ENCODE peak calls at places on chromosomes 3 and 15, in six cellular contexts. A, R, T, G, H and C are unnamed samples.
A peak's percentile ranks its signal among the peaks of the same experiment; 100 is the strongest.

GRCh38 chr15:88835119-88835518 is 31.9 kb downstream of the ACAN start:
- DNase-seq in A (peak; percentile 31), T (no peak), H (no peak), G (no peak), R (no peak), C (no peak)

GRCh38 chr3:104437131-104437750 is 929.5 kb upstream of the ALCAM start:
- DNase-seq in H (no peak), G (no peak), R (no peak), T (no peak), A (peak; percentile 80), C (no peak)

GRCh38 chr3:127815641-127816605 is 6.4 kb downstream of the MGLL start:
- DNase-seq in T (no peak), G (no peak), A (no peak), H (peak; percentile 51), R (no peak), C (peak; percentile 39)

GRCh38 chr3:13544293-13544831 is 4.6 kb upstream of the FBLN2 start:
- DNase-seq in H (no peak), R (peak; percentile 58), G (no peak), A (peak; percentile 94), T (no peak), C (no peak)

GRCh38 chr3:188299068-188299467 is 145.1 kb downstream of the LPP start:
- DNase-seq in A (no peak), T (no peak), G (no peak), H (no peak), R (no peak), C (peak; percentile 59)

GRCh38 chr15:100785181-100786138 is 94.2 kb upstream of the ALDH1A3 start:
- DNase-seq in G (no peak), A (peak; percentile 11), R (no peak), H (peak; percentile 22), T (no peak), C (no peak)

GRCh38 chr15:70328137-70329115 is 230.7 kb upstream of the TLE3 start:
- DNase-seq in H (no peak), R (peak; percentile 47), T (no peak), A (peak; percentile 84), G (no peak), C (no peak)

GRCh38 chr3:112089956-112090898 is 4.0 kb downstream of the C3orf52 start:
- DNase-seq in G (no peak), A (no peak), H (no peak), T (no peak), R (no peak), C (no peak)

GRCh38 chr15:89389841-89390603 is 55.4 kb upstream of the POLG start:
- DNase-seq in R (no peak), H (no peak), A (no peak), G (no peak), T (peak; percentile 59), C (no peak)

GRCh38 chr3:2099779-2100191 is 1.1 kb downstream of the CNTN4 start:
- DNase-seq in A (no peak), H (no peak), R (no peak), G (no peak), T (no peak), C (no peak)

GRCh38 chr3:177041730-177042551 is 155.3 kb downstream of the TBL1XR1 start:
- DNase-seq in H (no peak), T (no peak), G (no peak), R (no peak), A (no peak), C (no peak)

GRCh38 chr3:139561959-139562676 is 22.6 kb upstream of the RBP1 start:
- DNase-seq in G (no peak), H (no peak), R (no peak), A (peak; percentile 29), T (no peak), C (peak; percentile 71)

GRCh38 chr3:69784854-69785523 is 45.7 kb downstream of the MITF start:
- DNase-seq in T (peak; percentile 88), G (no peak), A (peak; percentile 86), H (peak; percentile 79), R (no peak), C (peak; percentile 50)

GRCh38 chr3:117761992-117762944 is 1052.7 kb downstream of the TUSC7 start:
- DNase-seq in T (no peak), G (peak; percentile 6), H (no peak), A (no peak), R (no peak), C (peak; percentile 1)

GRCh38 chr15:41487802-41488201 is 5.9 kb upstream of the ITPKA start:
- DNase-seq in A (peak; percentile 18), G (no peak), R (no peak), H (no peak), T (no peak), C (no peak)

GRCh38 chr15:68829068-68829467 is 8.4 kb upstream of the ANP32A start:
- DNase-seq in R (peak; percentile 53), T (no peak), H (no peak), A (peak; percentile 35), G (no peak), C (peak; percentile 15)
- TF ChIP-seq CTCF in R (peak; percentile 75), T (peak; percentile 25), H (peak; percentile 48), A (peak; percentile 42), G (no peak), C (no peak)

GRCh38 chr15:49831206-49831965 is 210.5 kb downstream of the DTWD1 start:
- DNase-seq in R (no peak), G (no peak), H (no peak), T (no peak), A (peak; percentile 100), C (no peak)

GRCh38 chr15:49830411-49830810 is 209.6 kb downstream of the DTWD1 start:
- DNase-seq in A (peak; percentile 51), T (no peak), R (no peak), H (no peak), G (no peak), C (no peak)

GRCh38 chr15:49827311-49827710 is 206.5 kb downstream of the DTWD1 start:
- DNase-seq in H (no peak), T (no peak), R (no peak), G (no peak), A (no peak), C (no peak)

GRCh38 chr15:49826640-49827281 is 205.9 kb downstream of the DTWD1 start:
- DNase-seq in R (no peak), G (no peak), T (no peak), A (no peak), H (no peak), C (no peak)

GRCh38 chr15:49832421-49832980 is 211.7 kb downstream of the DTWD1 start:
- DNase-seq in R (no peak), A (peak; percentile 26), G (peak; percentile 6), H (no peak), T (no peak), C (peak; percentile 41)
- TF ChIP-seq CTCF in R (no peak), A (peak; percentile 9), G (no peak), H (no peak), T (no peak), C (no peak)

GRCh38 chr15:77097317-77097721 is 26.4 kb upstream of the TSPAN3 start:
- DNase-seq in H (no peak), A (no peak), G (no peak), T (no peak), R (no peak), C (no peak)

GRCh38 chr15:77097921-77098320 is 27.0 kb upstream of the TSPAN3 start:
- DNase-seq in G (no peak), A (no peak), H (no peak), R (no peak), T (no peak), C (no peak)

GRCh38 chr15:77096131-77096530 is 25.2 kb upstream of the TSPAN3 start:
- DNase-seq in A (no peak), T (no peak), G (no peak), R (no peak), H (no peak), C (no peak)

GRCh38 chr15:77096541-77096940 is 25.6 kb upstream of the TSPAN3 start:
- DNase-seq in T (no peak), R (no peak), G (no peak), H (no peak), A (no peak), C (no peak)

GRCh38 chr15:77094397-77095030 is 23.6 kb upstream of the TSPAN3 start:
- DNase-seq in G (no peak), A (no peak), T (no peak), H (no peak), R (no peak), C (no peak)
- TF ChIP-seq CTCF in G (no peak), A (peak; percentile 36), T (no peak), H (no peak), R (peak; percentile 23), C (no peak)

GRCh38 chr3:16932877-16933276 is 48.1 kb downstream of the PLCL2 start:
- DNase-seq in H (no peak), R (no peak), A (no peak), G (no peak), T (no peak), C (no peak)

GRCh38 chr3:16928386-16929132 is 43.8 kb downstream of the PLCL2 start:
- DNase-seq in R (no peak), H (no peak), G (no peak), A (peak; percentile 30), T (no peak), C (no peak)

GRCh38 chr3:16923112-16923511 is 38.4 kb downstream of the PLCL2 start:
- DNase-seq in H (no peak), T (no peak), R (no peak), A (no peak), G (no peak), C (no peak)

GRCh38 chr3:16927485-16927884 is 42.7 kb downstream of the PLCL2 start:
- DNase-seq in G (no peak), R (no peak), H (no peak), T (no peak), A (no peak), C (no peak)
- TF ChIP-seq CTCF in G (no peak), R (no peak), H (no peak), T (no peak), A (no peak), C (no peak)